ENCODE peak calls at places on chromosome 3, in nine cellular contexts. G is activated effector memory CD4-positive, alpha-beta T cell treated with anti-CD3 and anti-CD28 coated beads, Interleukin-2, amount 50 U/mL, for 16 hours; Y is H7; U is HFFc6; Z is neural crest cell; C is psoas muscle; J is RCC 7860; I is iPS-NIHi11; D is NCI-H345. O is an unnamed sample.

GRCh38 chr3:39275963-39276593 is 3.8 kb downstream of the CX3CR1 start:
- DNase-seq in J (no peak), G (no peak), D (no peak), Z (no peak), C (no peak), U (no peak), Y (no peak), I (no peak), O (no peak)

GRCh38 chr3:146865175-146865755 is 260.1 kb upstream of the PLSCR5 start:
- DNase-seq in I (no peak), C (no peak), Z (no peak), G (no peak), J (no peak), Y (no peak), D (no peak), U (no peak), O (no peak)

GRCh38 chr3:194166682-194167479 is 30.9 kb downstream of the HES1 start:
- DNase-seq in I (no peak), D (no peak), C (no peak), U (no peak), J (no peak), Y (no peak), Z (no peak), G (no peak), O (no peak)

GRCh38 chr3:133488785-133489367 is 84.6 kb upstream of the CDV3 start:
- DNase-seq in G (no peak), C (no peak), D (no peak), Z (no peak), U (peak; percentile 81), Y (no peak), I (peak; percentile 63), J (no peak), O (no peak)

GRCh38 chr3:52446631-52447511 is 2.0 kb upstream of the SEMA3G start:
- DNase-seq in D (peak; percentile 44), I (peak; percentile 79), C (peak; percentile 80), J (peak; percentile 30), G (peak; percentile 87), U (peak; percentile 50), Z (peak; percentile 86), Y (peak; percentile 93), O (peak; percentile 78)

GRCh38 chr3:57164606-57165573 is at the start of gene IL17RD:
- DNase-seq in G (peak; percentile 79), Y (peak; percentile 97), I (peak; percentile 93), D (peak; percentile 78), J (peak; percentile 34), U (no peak), Z (peak; percentile 82), C (peak; percentile 89), O (peak; percentile 85)

GRCh38 chr3:20320489-20320888 is 134.5 kb upstream of the SGO1 start:
- DNase-seq in G (no peak), U (no peak), C (no peak), D (no peak), J (no peak), I (no peak), Z (no peak), Y (no peak), O (no peak)

GRCh38 chr3:169657351-169658124 is 6.0 kb downstream of the MECOM start:
- DNase-seq in I (no peak), U (no peak), D (peak; percentile 61), G (no peak), J (no peak), Z (no peak), Y (no peak), C (no peak), O (no peak)

GRCh38 chr3:11185564-11186317 is 31.4 kb downstream of the HRH1 start:
- DNase-seq in C (peak; percentile 79), Y (no peak), U (peak; percentile 94), I (peak; percentile 38), J (peak; percentile 14), G (no peak), Z (no peak), D (no peak), O (no peak)

GRCh38 chr3:16253601-16254000 is 11.1 kb downstream of the DPH3 start:
- DNase-seq in G (no peak), Z (no peak), C (peak; percentile 85), D (no peak), Y (no peak), J (no peak), U (no peak), I (no peak), O (no peak)

GRCh38 chr3:65004795-65005295 is 317.0 kb upstream of the ADAMTS9 start:
- DNase-seq in I (no peak), U (no peak), J (no peak), Z (no peak), C (no peak), Y (no peak), D (no peak), G (no peak), O (no peak)

GRCh38 chr3:5136619-5137429 is 14.7 kb downstream of the ARL8B start:
- DNase-seq in D (no peak), C (no peak), U (peak; percentile 20), G (no peak), Z (no peak), Y (peak; percentile 38), I (peak; percentile 35), J (no peak), O (no peak)

GRCh38 chr3:118540826-118541225 is 493.8 kb downstream of the IGSF11 start:
- DNase-seq in D (no peak), G (no peak), C (no peak), Y (no peak), I (no peak), J (no peak), Z (no peak), U (no peak), O (no peak)

GRCh38 chr3:168878655-168879054 is 782.9 kb upstream of the GOLIM4 start:
- DNase-seq in Y (no peak), I (no peak), D (no peak), J (peak; percentile 28), U (peak; percentile 41), C (no peak), G (no peak), Z (no peak), O (no peak)

GRCh38 chr3:60178931-60179653 is 1072.2 kb downstream of the FHIT start:
- DNase-seq in U (no peak), J (no peak), I (no peak), Z (no peak), G (no peak), D (no peak), C (no peak), Y (no peak), O (no peak)

O was measured in neuronal stem cell.